ENCODE peak calls at places on chromosomes 3 and 15, in eight cellular contexts. A is stomach, O is breast epithelium, N is sigmoid colon, G is Peyer's patch, T is transverse colon, R is A549, B is HCT116. Y is an unnamed sample.
A peak's percentile ranks its signal among the peaks of the same experiment; 100 is the strongest.

GRCh38 chr3:12287727-12288465 is 974 bp upstream of the PPARG start:
- DNase-seq in B (no peak), G (peak; percentile 85), N (no peak), O (no peak), T (peak; percentile 54), A (peak; percentile 63), R (peak; percentile 53), Y (peak; percentile 25)

GRCh38 chr15:63530235-63530634 is 25.8 kb downstream of the USP3 start:
- DNase-seq in R (no peak), N (no peak), T (no peak), O (no peak), A (no peak), B (no peak), G (no peak), Y (no peak)

GRCh38 chr15:86162676-86163075 is 83.0 kb downstream of the AGBL1 start:
- DNase-seq in A (no peak), O (no peak), N (no peak), B (no peak), R (no peak), G (no peak), T (no peak), Y (no peak)

GRCh38 chr3:111910806-111911205 is 51.7 kb downstream of the PHLDB2 start:
- DNase-seq in T (no peak), O (no peak), N (no peak), R (no peak), G (no peak), A (no peak), B (no peak), Y (no peak)

GRCh38 chr3:171257251-171258179 is 202.7 kb downstream of the TNIK start:
- DNase-seq in N (no peak), B (no peak), A (no peak), G (no peak), R (no peak), T (no peak), O (no peak), Y (no peak)

GRCh38 chr3:20104167-20104661 is 64.0 kb downstream of the KAT2B start:
- DNase-seq in G (no peak), R (no peak), T (peak; percentile 16), O (no peak), B (no peak), A (no peak), N (no peak), Y (no peak)

GRCh38 chr3:157475921-157476395 is 27.3 kb downstream of the VEPH1 start:
- DNase-seq in N (no peak), T (no peak), G (no peak), O (no peak), A (no peak), B (no peak), R (peak; percentile 42), Y (no peak)

GRCh38 chr3:39936848-39937247 is 127.4 kb downstream of the MYRIP start:
- DNase-seq in B (no peak), R (no peak), A (no peak), G (no peak), T (no peak), O (no peak), N (no peak), Y (no peak)

GRCh38 chr3:27458929-27459328 is 25.3 kb downstream of the SLC4A7 start:
- DNase-seq in T (no peak), G (no peak), N (no peak), A (no peak), B (no peak), R (no peak), O (no peak), Y (no peak)

GRCh38 chr3:196971094-196971698 is 2.6 kb upstream of the PIGZ start:
- DNase-seq in O (no peak), B (no peak), G (no peak), N (no peak), R (no peak), A (no peak), T (no peak), Y (no peak)

GRCh38 chr3:5166846-5167245 is 20.7 kb upstream of the EDEM1 start:
- DNase-seq in G (no peak), R (no peak), T (no peak), B (no peak), N (no peak), A (no peak), O (no peak), Y (no peak)

GRCh38 chr3:32780735-32781210 is 37.0 kb upstream of the TRIM71 start:
- DNase-seq in T (peak; percentile 41), R (peak; percentile 65), A (peak; percentile 50), O (no peak), B (peak; percentile 23), G (peak; percentile 57), N (peak; percentile 59), Y (peak; percentile 48)

GRCh38 chr3:195751584-195751983 is 30.8 kb downstream of the MUC20 start:
- DNase-seq in B (no peak), N (no peak), A (no peak), O (no peak), T (no peak), R (no peak), G (peak; percentile 29), Y (no peak)

GRCh38 chr15:23912191-23912590 is 225.1 kb upstream of the NDN start:
- DNase-seq in G (no peak), B (no peak), R (no peak), T (no peak), O (no peak), A (no peak), N (no peak), Y (peak; percentile 66)

GRCh38 chr15:67097424-67097823 is 32.0 kb downstream of the SMAD3 start:
- DNase-seq in R (no peak), G (no peak), A (no peak), T (no peak), O (no peak), N (no peak), B (no peak), Y (no peak)

GRCh38 chr3:140467104-140467577 is 210.7 kb upstream of the TRIM42 start:
- DNase-seq in A (no peak), G (no peak), R (peak; percentile 66), T (no peak), N (no peak), B (peak; percentile 34), O (no peak), Y (no peak)

GRCh38 chr15:98843844-98844243 is 163.7 kb downstream of the PGPEP1L start:
- DNase-seq in B (no peak), N (no peak), A (no peak), T (no peak), G (no peak), R (peak; percentile 69), O (no peak), Y (no peak)

GRCh38 chr15:26157081-26157480 is 294.0 kb upstream of the ATP10A start:
- DNase-seq in T (no peak), R (no peak), O (no peak), G (no peak), N (no peak), B (no peak), A (no peak), Y (no peak)

GRCh38 chr3:18672561-18672960 is 247.4 kb upstream of the SATB1 start:
- DNase-seq in N (no peak), R (no peak), B (no peak), A (no peak), O (no peak), T (no peak), G (no peak), Y (no peak)

GRCh38 chr15:98324341-98324970 is 323.9 kb upstream of the IGF1R start:
- DNase-seq in G (no peak), O (no peak), T (no peak), B (no peak), A (no peak), N (no peak), R (no peak), Y (no peak)

GRCh38 chr3:51024765-51025681 is 350.3 kb downstream of the DOCK3 start:
- DNase-seq in G (no peak), A (peak; percentile 50), B (no peak), N (no peak), R (no peak), O (no peak), T (peak; percentile 60), Y (peak; percentile 15)

GRCh38 chr3:51024121-51024520 is 349.4 kb downstream of the DOCK3 start:
- DNase-seq in G (no peak), R (no peak), T (no peak), B (no peak), N (no peak), A (no peak), O (no peak), Y (no peak)
- H3K27ac ChIP-seq in G (peak overlapping the region; percentile 56), R (no peak overlapping the region), T (no peak overlapping the region), B (no peak overlapping the region), N (no peak overlapping the region), A (no peak overlapping the region), O (no peak overlapping the region), Y (no peak overlapping the region)

GRCh38 chr3:43105597-43106292 is at the start of gene POMGNT2:
- DNase-seq in A (peak; percentile 92), B (peak; percentile 69), O (peak; percentile 83), R (peak; percentile 73), T (peak; percentile 92), G (peak; percentile 91), N (peak; percentile 93), Y (peak; percentile 96)
- TF ChIP-seq POLR2A in A (no peak), B (peak; percentile 74), O (no peak), R (peak; percentile 51), T (no peak), G (no peak), N (no peak), Y (no peak)

DNA sequence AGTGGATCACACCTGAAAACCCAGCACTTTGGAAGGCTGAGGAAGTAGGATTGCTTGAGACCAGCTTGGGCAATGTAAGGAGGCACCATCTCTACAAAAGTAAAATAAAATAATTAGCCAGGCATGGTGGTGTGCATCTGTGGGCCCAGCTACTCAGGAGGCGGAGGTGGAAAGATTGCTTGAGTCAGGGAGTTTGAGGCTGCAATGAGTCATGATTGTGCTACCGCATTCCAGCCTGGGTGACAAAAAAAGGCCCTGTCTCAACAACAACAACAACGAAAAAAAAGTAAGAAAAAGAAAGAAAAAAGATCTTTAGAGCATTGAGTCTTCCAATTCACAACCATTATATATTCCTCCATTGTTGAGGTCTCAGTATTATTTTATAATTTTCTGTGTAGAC is 192.4 kb upstream of the DPH6 start:
- DNase-seq in T (no peak), N (no peak), R (no peak), G (no peak), O (no peak), B (peak; percentile 64), A (no peak), Y (no peak)
- H3K4me3 ChIP-seq in T (no peak overlapping the region), N (no peak overlapping the region), R (no peak overlapping the region), G (no peak overlapping the region), O (no peak overlapping the region), B (no peak overlapping the region), A (no peak overlapping the region), Y (no peak overlapping the region)

DNA sequence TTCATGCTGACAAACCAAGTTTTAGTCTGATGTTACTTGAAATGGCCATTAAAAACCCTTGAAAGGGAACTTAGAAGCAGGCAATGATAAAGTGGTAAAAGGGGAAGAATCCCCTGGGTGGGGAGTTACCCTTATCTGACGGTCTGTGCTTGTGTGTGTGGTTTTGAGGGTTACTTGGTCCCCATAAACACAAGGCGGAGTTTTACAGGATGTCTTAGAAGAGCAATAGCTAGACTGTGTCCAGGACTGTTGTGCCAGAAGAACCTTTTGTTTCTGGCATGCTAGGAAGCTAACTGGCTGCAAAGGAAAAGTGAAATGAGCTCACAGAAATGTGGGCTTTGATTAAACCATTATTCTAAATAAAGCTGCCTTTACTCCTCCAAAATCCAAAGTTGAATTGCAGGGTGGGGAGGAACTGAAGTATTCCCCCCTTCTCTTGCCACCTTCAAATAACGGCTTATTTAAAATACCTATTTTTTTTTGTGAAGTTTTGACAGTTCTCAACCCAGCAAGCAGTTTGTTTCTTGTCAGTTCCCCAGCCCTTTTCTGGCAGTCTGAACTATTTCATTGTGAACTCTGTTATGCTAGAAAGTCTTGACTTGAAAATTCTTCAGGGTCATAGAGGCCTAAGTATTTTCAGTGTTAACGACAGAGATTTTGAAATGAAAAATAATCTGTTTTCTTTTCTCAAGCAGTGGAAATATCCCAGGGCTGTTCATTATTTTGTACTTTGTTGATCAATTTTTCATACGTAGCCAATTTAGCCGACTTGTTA is 443.5 kb downstream of the OTOL1 start:
- DNase-seq in B (no peak), T (no peak), A (no peak), N (no peak), O (no peak), R (no peak), G (no peak), Y (no peak)
- H3K27ac ChIP-seq in B (no peak overlapping the region), T (no peak overlapping the region), A (no peak overlapping the region), N (peak overlapping the region; percentile 55), O (no peak overlapping the region), R (no peak overlapping the region), G (no peak overlapping the region), Y (no peak overlapping the region)